ENCODE peak calls at places on chromosomes 5 and 9, in ten cellular contexts. One of them, this sample, is unnamed.

GRCh38 chr5:35244171-35244570 is 13.9 kb upstream of the PRLR start:
- DNase-seq in uterus: no peak
- DNase-seq in heart left ventricle: no peak
- DNase-seq in mucosa of descending colon: no peak
- DNase-seq in fibroblast of lung: no peak
- DNase-seq in ovary: no peak
- DNase-seq in fibroblast of villous mesenchyme: no peak
- DNase-seq in neural progenitor cell: no peak
- DNase-seq in stomach: no peak
- DNase-seq in brain microvascular endothelial cell: no peak
- DNase-seq in this sample: no peak

GRCh38 chr5:149399775-149400174 is 20.7 kb upstream of the IL17B start:
- DNase-seq in uterus: no peak
- DNase-seq in heart left ventricle: no peak
- DNase-seq in mucosa of descending colon: no peak
- DNase-seq in fibroblast of lung: no peak
- DNase-seq in ovary: no peak
- DNase-seq in fibroblast of villous mesenchyme: peak
- DNase-seq in neural progenitor cell: peak
- DNase-seq in stomach: no peak
- DNase-seq in brain microvascular endothelial cell: no peak
- DNase-seq in this sample: no peak

GRCh38 chr5:154858972-154859950 is 834 bp downstream of the CNOT8 start:
- DNase-seq in uterus: no peak
- DNase-seq in heart left ventricle: no peak
- DNase-seq in mucosa of descending colon: no peak
- DNase-seq in fibroblast of lung: no peak
- DNase-seq in ovary: no peak
- DNase-seq in fibroblast of villous mesenchyme: peak
- DNase-seq in neural progenitor cell: no peak
- DNase-seq in stomach: no peak
- DNase-seq in brain microvascular endothelial cell: no peak
- DNase-seq in this sample: no peak

GRCh38 chr5:60842859-60843692 is 993 bp downstream of the ELOVL7 start:
- DNase-seq in uterus: no peak
- DNase-seq in heart left ventricle: no peak
- DNase-seq in mucosa of descending colon: no peak
- DNase-seq in fibroblast of lung: no peak
- DNase-seq in ovary: no peak
- DNase-seq in fibroblast of villous mesenchyme: peak
- DNase-seq in neural progenitor cell: peak
- DNase-seq in stomach: no peak
- DNase-seq in brain microvascular endothelial cell: no peak
- DNase-seq in this sample: no peak

GRCh38 chr9:134561427-134562145 is 80.0 kb upstream of the COL5A1 start:
- DNase-seq in uterus: no peak
- DNase-seq in heart left ventricle: no peak
- DNase-seq in mucosa of descending colon: no peak
- DNase-seq in fibroblast of lung: no peak
- DNase-seq in ovary: no peak
- DNase-seq in fibroblast of villous mesenchyme: no peak
- DNase-seq in neural progenitor cell: no peak
- DNase-seq in stomach: no peak
- DNase-seq in brain microvascular endothelial cell: no peak
- DNase-seq in this sample: no peak

GRCh38 chr9:107176701-107177100 is 106.4 kb upstream of the RAD23B start:
- DNase-seq in uterus: peak
- DNase-seq in heart left ventricle: no peak
- DNase-seq in mucosa of descending colon: no peak
- DNase-seq in fibroblast of lung: no peak
- DNase-seq in ovary: no peak
- DNase-seq in fibroblast of villous mesenchyme: peak
- DNase-seq in neural progenitor cell: no peak
- DNase-seq in stomach: no peak
- DNase-seq in brain microvascular endothelial cell: no peak
- DNase-seq in this sample: peak

GRCh38 chr9:750264-750967 is 91.1 kb upstream of the DMRT1 start:
- DNase-seq in uterus: no peak
- DNase-seq in heart left ventricle: no peak
- DNase-seq in mucosa of descending colon: no peak
- DNase-seq in fibroblast of lung: no peak
- DNase-seq in ovary: no peak
- DNase-seq in fibroblast of villous mesenchyme: no peak
- DNase-seq in neural progenitor cell: no peak
- DNase-seq in stomach: no peak
- DNase-seq in brain microvascular endothelial cell: no peak
- DNase-seq in this sample: no peak

GRCh38 chr9:4197548-4197947 is 102.3 kb downstream of the GLIS3 start:
- DNase-seq in uterus: no peak
- DNase-seq in heart left ventricle: no peak
- DNase-seq in mucosa of descending colon: no peak
- DNase-seq in fibroblast of lung: no peak
- DNase-seq in ovary: no peak
- DNase-seq in fibroblast of villous mesenchyme: no peak
- DNase-seq in neural progenitor cell: no peak
- DNase-seq in stomach: no peak
- DNase-seq in brain microvascular endothelial cell: no peak
- DNase-seq in this sample: no peak

GRCh38 chr5:173864126-173865075 is 23.7 kb upstream of the CPEB4 start:
- DNase-seq in uterus: no peak
- DNase-seq in heart left ventricle: peak
- DNase-seq in mucosa of descending colon: peak
- DNase-seq in fibroblast of lung: no peak
- DNase-seq in ovary: no peak
- DNase-seq in fibroblast of villous mesenchyme: no peak
- DNase-seq in neural progenitor cell: no peak
- DNase-seq in stomach: peak
- DNase-seq in brain microvascular endothelial cell: no peak
- DNase-seq in this sample: no peak

DNA sequence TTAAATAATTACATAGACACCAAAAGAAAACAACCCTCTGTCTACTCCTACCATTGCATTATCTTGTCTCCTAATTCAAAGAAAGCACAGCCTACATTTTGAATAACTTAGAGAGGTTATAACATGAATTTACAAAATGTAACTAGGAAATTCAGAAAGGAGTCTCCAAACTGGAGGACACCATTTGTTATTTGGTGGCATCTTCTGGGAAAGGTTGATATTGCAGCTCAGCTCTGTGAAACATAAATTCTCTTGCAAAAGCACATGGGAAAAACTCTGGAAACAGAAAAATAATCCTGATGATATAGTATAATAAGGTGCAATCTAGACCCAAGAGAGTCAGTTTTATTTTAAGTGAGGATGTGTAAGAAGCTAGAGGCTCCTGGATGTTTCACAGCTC is 215.3 kb downstream of the MLLT3 start:
- DNase-seq in uterus: no peak
- DNase-seq in heart left ventricle: no peak
- DNase-seq in mucosa of descending colon: no peak
- DNase-seq in fibroblast of lung: no peak
- DNase-seq in ovary: no peak
- DNase-seq in fibroblast of villous mesenchyme: no peak
- DNase-seq in neural progenitor cell: no peak
- DNase-seq in stomach: no peak
- DNase-seq in brain microvascular endothelial cell: no peak
- DNase-seq in this sample: no peak
- TF ChIP-seq CTCF in uterus: no peak
- TF ChIP-seq CTCF in heart left ventricle: peak
- TF ChIP-seq CTCF in mucosa of descending colon: no peak
- TF ChIP-seq CTCF in fibroblast of lung: no peak
- TF ChIP-seq CTCF in ovary: no peak
- TF ChIP-seq CTCF in fibroblast of villous mesenchyme: peak
- TF ChIP-seq CTCF in neural progenitor cell: no peak
- TF ChIP-seq CTCF in stomach: no peak
- TF ChIP-seq CTCF in brain microvascular endothelial cell: peak
- TF ChIP-seq CTCF in this sample: peak

GRCh38 chr5:76081811-76082783 is 1.1 kb upstream of the SV2C start:
- DNase-seq in uterus: no peak
- DNase-seq in heart left ventricle: no peak
- DNase-seq in mucosa of descending colon: peak
- DNase-seq in fibroblast of lung: no peak
- DNase-seq in ovary: no peak
- DNase-seq in fibroblast of villous mesenchyme: no peak
- DNase-seq in neural progenitor cell: peak
- DNase-seq in stomach: no peak
- DNase-seq in brain microvascular endothelial cell: no peak
- DNase-seq in this sample: no peak
- H3K4me3 ChIP-seq in uterus: no peak
- H3K4me3 ChIP-seq in heart left ventricle: no peak
- H3K4me3 ChIP-seq in mucosa of descending colon: no peak
- H3K4me3 ChIP-seq in fibroblast of lung: no peak
- H3K4me3 ChIP-seq in ovary: no peak
- H3K4me3 ChIP-seq in fibroblast of villous mesenchyme: no peak
- H3K4me3 ChIP-seq in neural progenitor cell: peak
- H3K4me3 ChIP-seq in stomach: no peak
- H3K4me3 ChIP-seq in brain microvascular endothelial cell: no peak
- H3K4me3 ChIP-seq in this sample: no peak

GRCh38 chr9:126451316-126451885 is 124.8 kb downstream of the MVB12B start:
- DNase-seq in uterus: no peak
- DNase-seq in heart left ventricle: no peak
- DNase-seq in mucosa of descending colon: no peak
- DNase-seq in fibroblast of lung: no peak
- DNase-seq in ovary: no peak
- DNase-seq in fibroblast of villous mesenchyme: no peak
- DNase-seq in neural progenitor cell: no peak
- DNase-seq in stomach: no peak
- DNase-seq in brain microvascular endothelial cell: no peak
- DNase-seq in this sample: no peak

GRCh38 chr9:126450537-126451205 is 124.0 kb downstream of the MVB12B start:
- DNase-seq in uterus: no peak
- DNase-seq in heart left ventricle: no peak
- DNase-seq in mucosa of descending colon: no peak
- DNase-seq in fibroblast of lung: no peak
- DNase-seq in ovary: no peak
- DNase-seq in fibroblast of villous mesenchyme: no peak
- DNase-seq in neural progenitor cell: no peak
- DNase-seq in stomach: no peak
- DNase-seq in brain microvascular endothelial cell: no peak
- DNase-seq in this sample: no peak

GRCh38 chr9:126449725-126450443 is 123.3 kb downstream of the MVB12B start:
- DNase-seq in uterus: no peak
- DNase-seq in heart left ventricle: no peak
- DNase-seq in mucosa of descending colon: no peak
- DNase-seq in fibroblast of lung: no peak
- DNase-seq in ovary: no peak
- DNase-seq in fibroblast of villous mesenchyme: no peak
- DNase-seq in neural progenitor cell: no peak
- DNase-seq in stomach: no peak
- DNase-seq in brain microvascular endothelial cell: no peak
- DNase-seq in this sample: no peak

GRCh38 chr9:126448136-126448535 is 121.5 kb downstream of the MVB12B start:
- DNase-seq in uterus: no peak
- DNase-seq in heart left ventricle: no peak
- DNase-seq in mucosa of descending colon: no peak
- DNase-seq in fibroblast of lung: no peak
- DNase-seq in ovary: no peak
- DNase-seq in fibroblast of villous mesenchyme: no peak
- DNase-seq in neural progenitor cell: no peak
- DNase-seq in stomach: no peak
- DNase-seq in brain microvascular endothelial cell: no peak
- DNase-seq in this sample: no peak

DNA sequence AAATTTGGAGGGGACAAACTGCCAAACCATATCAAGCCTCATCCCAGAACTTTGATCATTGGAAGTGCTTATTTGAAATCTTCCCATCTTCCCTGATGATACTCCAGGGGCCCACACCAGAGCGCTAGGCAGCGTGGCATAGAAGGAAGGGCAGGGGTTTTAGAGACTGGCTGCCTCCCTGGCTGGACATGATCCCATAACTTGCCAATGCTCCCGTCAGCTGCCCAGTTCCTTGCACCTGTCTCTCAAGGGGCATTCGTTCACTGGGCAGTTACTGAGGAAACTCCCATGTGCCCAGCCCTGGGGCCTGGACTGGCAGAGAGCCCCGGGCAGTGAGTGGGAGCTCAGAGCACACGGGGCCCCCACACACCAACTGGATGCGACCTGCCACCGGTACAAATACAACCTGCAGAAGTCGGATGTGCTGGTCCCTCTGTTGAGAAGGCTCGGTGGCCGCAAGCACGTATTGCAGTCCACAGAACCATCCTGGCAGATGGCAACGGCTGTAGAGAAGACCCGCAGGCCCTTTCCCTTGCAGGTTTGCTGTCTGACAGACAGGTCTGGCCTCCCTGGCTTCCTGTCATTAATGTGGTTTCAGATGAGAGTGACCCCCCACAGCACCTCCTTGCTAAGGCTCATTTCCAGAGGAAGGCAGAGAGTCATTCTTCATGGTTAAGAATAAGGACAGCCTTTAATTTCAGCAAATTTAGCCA is 122.4 kb downstream of the MVB12B start:
- DNase-seq in uterus: no peak
- DNase-seq in heart left ventricle: no peak
- DNase-seq in mucosa of descending colon: no peak
- DNase-seq in fibroblast of lung: no peak
- DNase-seq in ovary: no peak
- DNase-seq in fibroblast of villous mesenchyme: no peak
- DNase-seq in neural progenitor cell: no peak
- DNase-seq in stomach: no peak
- DNase-seq in brain microvascular endothelial cell: no peak
- DNase-seq in this sample: no peak
- TF ChIP-seq CTCF in uterus: no peak
- TF ChIP-seq CTCF in heart left ventricle: no peak
- TF ChIP-seq CTCF in mucosa of descending colon: no peak
- TF ChIP-seq CTCF in fibroblast of lung: no peak
- TF ChIP-seq CTCF in ovary: no peak
- TF ChIP-seq CTCF in fibroblast of villous mesenchyme: no peak
- TF ChIP-seq CTCF in neural progenitor cell: no peak
- TF ChIP-seq CTCF in stomach: no peak
- TF ChIP-seq CTCF in brain microvascular endothelial cell: no peak
- TF ChIP-seq CTCF in this sample: no peak

GRCh38 chr9:87793292-87793691 is 67.4 kb downstream of the CTSL start:
- DNase-seq in uterus: no peak
- DNase-seq in heart left ventricle: no peak
- DNase-seq in mucosa of descending colon: no peak
- DNase-seq in fibroblast of lung: peak
- DNase-seq in ovary: no peak
- DNase-seq in fibroblast of villous mesenchyme: peak
- DNase-seq in neural progenitor cell: no peak
- DNase-seq in stomach: no peak
- DNase-seq in brain microvascular endothelial cell: peak
- DNase-seq in this sample: peak

GRCh38 chr9:87796232-87796631 is 70.3 kb downstream of the CTSL start:
- DNase-seq in uterus: no peak
- DNase-seq in heart left ventricle: no peak
- DNase-seq in mucosa of descending colon: no peak
- DNase-seq in fibroblast of lung: no peak
- DNase-seq in ovary: no peak
- DNase-seq in fibroblast of villous mesenchyme: peak
- DNase-seq in neural progenitor cell: no peak
- DNase-seq in stomach: no peak
- DNase-seq in brain microvascular endothelial cell: no peak
- DNase-seq in this sample: no peak

GRCh38 chr9:87795178-87795577 is 69.3 kb downstream of the CTSL start:
- DNase-seq in uterus: no peak
- DNase-seq in heart left ventricle: no peak
- DNase-seq in mucosa of descending colon: no peak
- DNase-seq in fibroblast of lung: no peak
- DNase-seq in ovary: no peak
- DNase-seq in fibroblast of villous mesenchyme: no peak
- DNase-seq in neural progenitor cell: no peak
- DNase-seq in stomach: no peak
- DNase-seq in brain microvascular endothelial cell: no peak
- DNase-seq in this sample: no peak

GRCh38 chr9:87787735-87788134 is 61.8 kb downstream of the CTSL start:
- DNase-seq in uterus: no peak
- DNase-seq in heart left ventricle: no peak
- DNase-seq in mucosa of descending colon: no peak
- DNase-seq in fibroblast of lung: no peak
- DNase-seq in ovary: no peak
- DNase-seq in fibroblast of villous mesenchyme: no peak
- DNase-seq in neural progenitor cell: peak
- DNase-seq in stomach: no peak
- DNase-seq in brain microvascular endothelial cell: no peak
- DNase-seq in this sample: peak

GRCh38 chr9:87792831-87793288 is 66.9 kb downstream of the CTSL start:
- DNase-seq in uterus: peak
- DNase-seq in heart left ventricle: peak
- DNase-seq in mucosa of descending colon: peak
- DNase-seq in fibroblast of lung: peak
- DNase-seq in ovary: no peak
- DNase-seq in fibroblast of villous mesenchyme: peak
- DNase-seq in neural progenitor cell: no peak
- DNase-seq in stomach: peak
- DNase-seq in brain microvascular endothelial cell: peak
- DNase-seq in this sample: peak
- H3K4me3 ChIP-seq in uterus: no peak
- H3K4me3 ChIP-seq in heart left ventricle: no peak
- H3K4me3 ChIP-seq in mucosa of descending colon: no peak
- H3K4me3 ChIP-seq in fibroblast of lung: no peak
- H3K4me3 ChIP-seq in ovary: no peak
- H3K4me3 ChIP-seq in fibroblast of villous mesenchyme: peak
- H3K4me3 ChIP-seq in neural progenitor cell: no peak
- H3K4me3 ChIP-seq in stomach: no peak
- H3K4me3 ChIP-seq in brain microvascular endothelial cell: no peak
- H3K4me3 ChIP-seq in this sample: no peak